ENCODE peak calls at places on chromosomes 16 and 17, in nine cellular contexts. A is sigmoid colon, Q is heart left ventricle, H is body of pancreas, N is ovary, C is lower leg skin, S is stomach, U is IMR-90, J is K562. O is an unnamed sample.
A peak's percentile ranks its signal among the peaks of the same experiment; 100 is the strongest.

GRCh38 chr17:10021239-10021638 is 116.2 kb upstream of the RCVRN start:
- DNase-seq in A (peak; percentile 81), Q (peak; percentile 75), H (peak; percentile 30), N (peak; percentile 60), C (no peak), S (peak; percentile 36), U (peak; percentile 20), J (no peak), O (no peak)

GRCh38 chr16:28879841-28880588 is 1.7 kb downstream of the ATP2A1 start:
- DNase-seq in A (peak; percentile 93), Q (peak; percentile 93), H (peak; percentile 85), N (peak; percentile 87), C (peak; percentile 97), S (peak; percentile 89), U (peak; percentile 78), J (peak; percentile 95), O (peak; percentile 96)

GRCh38 chr16:66469291-66469931 is 42.3 kb downstream of the BEAN1 start:
- DNase-seq in A (peak; percentile 46), Q (no peak), H (no peak), N (no peak), C (peak; percentile 68), S (peak; percentile 16), U (no peak), J (no peak), O (no peak)

GRCh38 chr17:62760059-62760887 is 47.8 kb downstream of the MARCHF10 start:
- DNase-seq in A (no peak), Q (no peak), H (no peak), N (no peak), C (peak; percentile 43), S (no peak), U (peak; percentile 73), J (no peak), O (no peak)

GRCh38 chr17:82939213-82940030 is 99.6 kb upstream of the ZNF750 start:
- DNase-seq in A (peak; percentile 46), Q (peak; percentile 64), H (peak; percentile 5), N (no peak), C (peak; percentile 75), S (no peak), U (no peak), J (no peak), O (no peak)

GRCh38 chr16:2043296-2043979 is 4.2 kb downstream of the NTHL1 start:
- DNase-seq in A (no peak), Q (no peak), H (no peak), N (no peak), C (no peak), S (no peak), U (no peak), J (no peak), O (no peak)

GRCh38 chr17:33968350-33969044 is 286.6 kb upstream of the CCL2 start:
- DNase-seq in A (no peak), Q (no peak), H (no peak), N (no peak), C (no peak), S (no peak), U (no peak), J (peak; percentile 42), O (peak; percentile 15)

GRCh38 chr17:78001182-78001581 is 42.7 kb downstream of the TNRC6C start:
- DNase-seq in A (no peak), Q (no peak), H (no peak), N (no peak), C (no peak), S (no peak), U (peak; percentile 19), J (no peak), O (no peak)

GRCh38 chr17:28745052-28745776 is 1.4 kb downstream of the TRAF4 start:
- DNase-seq in A (peak; percentile 83), Q (no peak), H (peak; percentile 74), N (peak; percentile 65), C (no peak), S (peak; percentile 75), U (peak; percentile 47), J (peak; percentile 71), O (no peak)

GRCh38 chr17:28744104-28744801 is 442 bp downstream of the TRAF4 start:
- DNase-seq in A (peak; percentile 74), Q (no peak), H (peak; percentile 61), N (peak; percentile 71), C (no peak), S (peak; percentile 61), U (peak; percentile 41), J (peak; percentile 85), O (no peak)

GRCh38 chr17:81933178-81933699 is 3.9 kb downstream of the PYCR1 start:
- DNase-seq in A (no peak), Q (no peak), H (no peak), N (no peak), C (no peak), S (no peak), U (no peak), J (no peak), O (no peak)
- TF ChIP-seq POLR2A in A (no peak), Q (no peak), H (no peak), N (no peak), C (no peak), S (no peak), U (no peak), J (peak; percentile 33), O (peak; percentile 6)

DNA sequence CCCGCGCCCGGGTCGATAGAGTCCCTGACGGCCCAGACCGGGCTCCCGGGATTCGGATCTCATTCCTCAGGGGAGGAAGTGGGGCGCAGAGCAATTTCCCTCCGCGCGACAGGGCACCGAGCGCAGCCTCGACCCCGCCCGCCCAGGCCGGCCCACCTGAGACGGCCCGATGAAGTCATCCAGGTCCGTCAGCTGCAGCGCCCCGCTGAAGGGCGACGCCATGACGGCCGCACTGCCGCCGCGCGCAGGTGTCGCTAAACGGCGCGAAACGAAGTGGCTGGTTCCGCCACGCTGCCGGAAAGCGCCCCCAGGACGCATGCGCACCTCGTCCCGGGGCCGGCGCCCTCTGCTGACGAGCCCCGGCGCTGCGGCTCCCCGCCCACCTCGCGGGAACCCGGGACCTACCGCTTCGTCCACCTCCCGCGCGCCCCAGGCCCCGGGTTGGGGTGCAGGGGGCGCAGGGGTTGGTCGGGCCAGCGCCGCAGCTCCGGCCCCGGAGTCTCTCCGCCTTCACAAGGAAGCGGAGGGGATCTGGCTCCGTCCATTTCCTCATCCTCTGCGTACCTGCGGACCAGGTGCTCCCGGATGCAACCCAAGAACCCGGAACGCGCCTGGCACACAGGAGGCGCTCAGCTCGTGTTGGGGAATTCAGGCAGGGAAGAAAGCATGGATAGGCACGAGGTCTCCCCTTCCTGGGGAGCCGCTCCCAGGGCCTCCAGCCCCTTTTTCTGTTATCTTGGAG is at the start of gene CIAO3:
- DNase-seq in A (peak; percentile 94), Q (peak; percentile 96), H (peak; percentile 92), N (peak; percentile 87), C (peak; percentile 97), S (peak; percentile 91), U (peak; percentile 89), J (peak; percentile 94), O (peak; percentile 93)
- TF ChIP-seq POLR2A in A (peak; percentile 16), Q (peak; percentile 75), H (peak; percentile 76), N (peak; percentile 51), C (no peak), S (no peak), U (peak; percentile 36), J (peak; percentile 77), O (peak; percentile 81)

DNA sequence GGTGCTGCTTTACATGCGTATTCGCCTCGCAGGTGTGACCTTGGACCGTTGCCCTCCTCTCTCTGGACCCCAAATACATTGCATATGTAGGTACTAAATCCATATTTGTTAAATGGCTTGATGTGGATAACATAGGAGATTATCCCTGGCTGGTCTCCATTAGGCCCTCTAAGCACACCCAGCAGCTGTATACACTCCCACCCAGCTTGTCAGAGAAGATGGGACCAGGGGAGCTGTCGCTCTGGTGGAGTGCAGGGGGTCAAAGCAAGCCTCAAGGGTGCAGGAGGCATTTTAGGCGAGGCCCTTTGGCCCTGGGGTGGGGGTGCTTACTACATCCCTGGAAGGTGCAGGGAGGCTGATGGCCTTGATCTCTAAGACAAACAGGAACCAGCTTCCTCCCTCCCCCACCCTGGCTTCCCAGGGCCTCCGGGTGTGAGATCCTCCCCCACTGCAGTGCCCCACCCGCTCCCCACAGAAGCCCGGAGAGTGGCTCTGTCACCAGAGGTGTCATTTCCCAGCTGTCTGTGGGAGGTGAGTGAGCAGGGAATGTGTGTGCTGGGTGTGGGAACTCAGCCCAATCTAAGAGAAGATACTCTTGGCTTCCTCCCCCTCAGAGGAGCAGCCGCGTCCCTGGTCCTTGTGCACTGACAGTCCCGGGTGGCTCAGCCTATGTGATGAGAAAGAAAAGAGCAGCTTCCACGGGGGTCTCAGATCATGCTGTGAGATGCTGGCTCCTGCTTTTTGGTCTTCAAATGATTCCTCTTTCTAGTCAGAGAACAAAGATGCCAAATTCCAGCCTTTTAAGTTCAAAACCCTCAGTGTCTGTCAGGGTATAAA is 1.4 kb upstream of the VAMP2 start:
- DNase-seq in A (peak; percentile 92), Q (peak; percentile 90), H (peak; percentile 73), N (peak; percentile 88), C (peak; percentile 97), S (peak; percentile 55), U (peak; percentile 59), J (peak; percentile 93), O (no peak)
- TF ChIP-seq POLR2A in A (no peak), Q (peak; percentile 52), H (no peak), N (no peak), C (no peak), S (no peak), U (no peak), J (no peak), O (no peak)

GRCh38 chr16:30996324-30996999 is 11.5 kb downstream of the HSD3B7 start:
- DNase-seq in A (no peak), Q (no peak), H (no peak), N (peak; percentile 47), C (no peak), S (no peak), U (no peak), J (peak; percentile 34), O (no peak)

GRCh38 chr16:30997887-30998711 is 12.3 kb downstream of the STX1B start:
- DNase-seq in A (no peak), Q (no peak), H (no peak), N (no peak), C (no peak), S (no peak), U (peak; percentile 84), J (no peak), O (peak; percentile 96)

GRCh38 chr16:30998852-30999761 is 11.3 kb downstream of the STX1B start:
- DNase-seq in A (no peak), Q (no peak), H (no peak), N (peak; percentile 41), C (peak; percentile 83), S (no peak), U (no peak), J (no peak), O (no peak)

GRCh38 chr16:30995927-30996323 is 10.9 kb downstream of the HSD3B7 start:
- DNase-seq in A (no peak), Q (no peak), H (no peak), N (no peak), C (no peak), S (no peak), U (no peak), J (no peak), O (no peak)

DNA sequence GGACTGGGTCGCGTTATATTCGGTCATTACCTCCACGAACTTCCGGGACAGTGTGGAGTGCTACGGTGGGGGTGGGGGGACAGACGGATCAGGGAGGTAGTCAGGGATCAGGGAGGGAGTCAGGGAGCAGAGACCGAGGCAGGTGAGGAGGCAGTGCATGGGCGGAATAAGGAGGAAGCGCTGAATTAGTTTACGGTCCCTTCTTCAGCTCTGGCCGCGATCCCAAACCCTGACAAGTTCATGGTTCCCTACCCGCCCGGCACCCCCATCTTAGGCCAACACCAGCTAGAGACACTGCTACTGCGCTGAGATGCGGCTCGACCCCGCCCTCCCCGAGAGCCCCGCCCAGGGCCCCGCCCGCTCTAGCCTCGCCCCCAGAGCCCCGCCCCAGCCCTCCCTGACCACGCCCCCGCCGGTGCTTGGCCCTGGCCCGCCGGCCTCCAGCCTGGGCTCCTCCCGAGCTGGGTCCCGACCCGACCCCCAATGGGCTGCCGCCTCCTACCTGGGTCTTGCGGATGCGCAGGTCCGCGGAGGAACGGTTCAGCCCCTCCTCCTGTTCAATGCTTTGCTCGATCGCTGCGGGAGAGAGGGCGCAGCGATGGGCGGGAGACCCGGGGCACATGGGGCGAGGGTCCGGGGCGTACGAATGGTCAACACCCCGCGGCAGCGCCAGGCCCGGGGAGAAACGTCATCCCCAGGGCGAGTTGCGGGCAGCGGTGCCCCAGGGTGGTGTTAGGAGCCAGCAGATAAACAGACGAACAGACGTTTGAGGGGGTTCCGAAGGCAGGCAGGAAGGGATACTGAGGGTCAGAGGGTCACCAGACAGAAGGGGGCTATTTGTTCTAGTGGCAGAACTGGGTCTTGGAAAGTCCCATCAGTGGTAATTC is 12.2 kb downstream of the HSD3B7 start:
- DNase-seq in A (peak; percentile 95), Q (peak; percentile 92), H (peak; percentile 79), N (peak; percentile 76), C (peak; percentile 96), S (peak; percentile 83), U (peak; percentile 41), J (peak; percentile 89), O (peak; percentile 80)
- TF ChIP-seq POLR2A in A (peak; percentile 33), Q (peak; percentile 56), H (peak; percentile 60), N (no peak), C (no peak), S (no peak), U (no peak), J (peak; percentile 90), O (no peak)

O was measured in H54.